ENCODE peak calls at places on chromosomes 11 and 22, in ten cellular contexts. K is renal cortical epithelial cell, Y is activated gamma-delta T cell treated with Interleukin-2 at 50 U/mL for 16 hours, O is C1 segment of cervical spinal cord, T is adipocyte, N is endothelial cell, D is amygdala, X is GM04504, M is Calu3, W is kidney tubule cell. P is an unnamed sample.

GRCh38 chr11:15897211-15897960 is 459.0 kb downstream of the SOX6 start:
- DNase-seq in D (no peak), W (peak), X (peak), M (peak), K (peak), Y (no peak), T (peak), N (no peak), O (no peak), P (no peak)

GRCh38 chr11:61019818-61020405 is 48.4 kb downstream of the CD6 start:
- DNase-seq in N (no peak), M (no peak), W (no peak), O (no peak), X (no peak), D (no peak), K (no peak), Y (no peak), T (no peak), P (no peak)

GRCh38 chr11:108916935-108917334 is 252.1 kb downstream of the DDX10 start:
- DNase-seq in T (no peak), Y (no peak), N (no peak), X (no peak), O (no peak), K (no peak), D (no peak), W (no peak), M (no peak), P (no peak)

GRCh38 chr11:82315093-82315492 is 418.6 kb downstream of the FAM181B start:
- DNase-seq in N (peak), X (no peak), W (peak), M (no peak), Y (no peak), K (peak), T (no peak), D (no peak), O (no peak), P (no peak)

GRCh38 chr22:20029550-20030225 is 8.8 kb downstream of the TANGO2 start:
- DNase-seq in M (no peak), Y (no peak), W (no peak), N (no peak), D (no peak), X (no peak), O (no peak), T (no peak), K (no peak), P (no peak)

GRCh38 chr22:31496735-31497146 is 405 bp downstream of the SFI1 start:
- DNase-seq in M (no peak), W (no peak), Y (peak), N (peak), T (peak), O (no peak), X (no peak), K (no peak), D (no peak), P (no peak)

GRCh38 chr22:29108137-29108536 is 35.3 kb downstream of the KREMEN1 start:
- DNase-seq in M (no peak), T (no peak), Y (no peak), W (peak), D (no peak), X (no peak), N (no peak), O (no peak), K (peak), P (peak)

GRCh38 chr22:48749555-48750227 is 1078.0 kb downstream of the BRD1 start:
- DNase-seq in Y (no peak), N (no peak), W (no peak), X (no peak), O (no peak), D (no peak), T (no peak), K (no peak), M (no peak), P (no peak)

GRCh38 chr11:111999111-111999510 is 26.1 kb upstream of the DLAT start:
- DNase-seq in Y (no peak), X (no peak), W (no peak), M (no peak), N (no peak), O (no peak), T (no peak), K (no peak), D (no peak), P (no peak)

GRCh38 chr11:92894197-92894596 is 75.3 kb upstream of the MTNR1B start:
- DNase-seq in N (no peak), X (no peak), K (peak), D (no peak), T (no peak), M (no peak), W (peak), Y (no peak), O (no peak), P (no peak)

GRCh38 chr11:107969219-107969618 is 39.5 kb upstream of the CUL5 start:
- DNase-seq in X (no peak), W (no peak), O (no peak), K (no peak), Y (no peak), M (no peak), N (no peak), D (no peak), T (no peak), P (no peak)

GRCh38 chr22:23910496-23911190 is 16.5 kb downstream of the MIF start:
- DNase-seq in N (no peak), D (no peak), M (no peak), X (no peak), K (no peak), T (no peak), W (no peak), Y (no peak), O (no peak), P (no peak)

GRCh38 chr11:12432507-12432906 is 55.1 kb downstream of the PARVA start:
- DNase-seq in M (no peak), X (no peak), O (no peak), N (no peak), Y (no peak), T (no peak), D (no peak), W (no peak), K (no peak), P (no peak)

GRCh38 chr11:120873966-120874365 is 149.9 kb upstream of the TBCEL start:
- DNase-seq in D (no peak), X (no peak), M (no peak), W (no peak), K (no peak), O (no peak), N (no peak), T (no peak), Y (no peak), P (no peak)

GRCh38 chr11:70203749-70204465 is 811 bp downstream of the FADD start:
- DNase-seq in O (peak), D (no peak), T (peak), Y (peak), N (peak), K (peak), W (peak), X (peak), M (peak), P (peak)

GRCh38 chr22:36301384-36301828 is 48.5 kb downstream of the APOL1 start:
- DNase-seq in T (peak), Y (peak), W (peak), X (peak), D (no peak), O (peak), K (peak), M (peak), N (peak), P (no peak)

GRCh38 chr22:47153854-47154542 is 391.5 kb downstream of the TBC1D22A start:
- DNase-seq in X (no peak), W (no peak), O (no peak), Y (no peak), K (no peak), M (no peak), N (no peak), D (no peak), T (no peak), P (no peak)

GRCh38 chr11:13110929-13111812 is 102.1 kb downstream of the RASSF10 start:
- DNase-seq in M (no peak), N (no peak), D (no peak), Y (no peak), K (peak), T (no peak), O (no peak), W (peak), X (no peak), P (no peak)

GRCh38 chr11:12842933-12843636 is 166.0 kb upstream of the RASSF10 start:
- DNase-seq in Y (no peak), D (no peak), M (peak), O (no peak), W (peak), X (no peak), N (peak), T (peak), K (peak), P (no peak)

GRCh38 chr11:68454767-68455166 is 5.8 kb upstream of the PPP6R3 start:
- DNase-seq in X (no peak), D (no peak), T (no peak), W (no peak), N (no peak), Y (no peak), K (no peak), M (no peak), O (no peak), P (no peak)

GRCh38 chr11:128523616-128524015 is 63.7 kb downstream of the ETS1 start:
- DNase-seq in N (no peak), K (peak), T (peak), M (no peak), X (no peak), D (no peak), Y (no peak), W (peak), O (no peak), P (no peak)

P was measured in foreskin melanocyte.